ENCODE peak calls at places on chromosomes 6 and 20, in four cellular contexts. K is H7, M is tibial nerve, W is left lung. X is an unnamed sample.

GRCh38 chr6:70411542-70411941 is 1.8 kb upstream of the FAM135A start:
- DNase-seq in K (no peak), M (no peak), W (no peak), X (no peak)

GRCh38 chr20:23320317-23320716 is 30.3 kb upstream of the NXT1 start:
- DNase-seq in K (no peak), M (no peak), W (no peak), X (no peak)

GRCh38 chr6:42025066-42025789 is 25.1 kb upstream of the TAF8 start:
- DNase-seq in K (peak), M (no peak), W (no peak), X (no peak)

GRCh38 chr20:50029697-50030428 is 47.1 kb downstream of the SNAI1 start:
- DNase-seq in K (peak), M (peak), W (no peak), X (no peak)

GRCh38 chr6:53035549-53036213 is 29.5 kb upstream of the FBXO9 start:
- DNase-seq in K (no peak), M (no peak), W (no peak), X (no peak)

GRCh38 chr6:20789162-20789561 is 254.9 kb downstream of the CDKAL1 start:
- DNase-seq in K (no peak), M (no peak), W (no peak), X (no peak)

GRCh38 chr20:32772046-32772445 is 9.9 kb downstream of the DNMT3B start:
- DNase-seq in K (no peak), M (no peak), W (no peak), X (no peak)

GRCh38 chr6:16413399-16413798 is 175.0 kb downstream of the GMPR start:
- DNase-seq in K (no peak), M (no peak), W (no peak), X (no peak)